ENCODE peak calls at places on chromosome 4, in ten cellular contexts. T is GM20000; P is NCI-H2029 treated with DMSO at 0.1 percent for 48 hours; X is posterior cingulate gyrus; O is brain microvascular endothelial cell; F is activated T-helper 1 cell treated with anti-CD3 and anti-CD28 coated beads, Interleukin-12 subunit alpha, Interleukin-12 subunit beta, Interleukin-2, Interleukin-4 antibody, amounts not matched to agents 30 ng/mL and 10 ng/mL and 1 ng/mL, durations not matched to agents 14 hours and 24 hours and 36 hours; W is T-helper 9 cell; V is cerebellar cortex; U is ELF-1; Q is activated naive CD4-positive, alpha-beta T cell treated with anti-CD3 and anti-CD28 coated beads, Interleukin-2, amount 50 U/mL, for 16 hours. Y is an unnamed sample.

GRCh38 chr4:188578657-188579056 is 439.4 kb downstream of the TRIML1 start:
- DNase-seq in T (no peak), P (no peak), X (no peak), O (no peak), F (no peak), W (no peak), V (no peak), U (no peak), Q (no peak), Y (no peak)

GRCh38 chr4:8165374-8165896 is 6.8 kb upstream of the ABLIM2 start:
- DNase-seq in T (no peak), P (no peak), X (no peak), O (no peak), F (no peak), W (no peak), V (no peak), U (no peak), Q (no peak), Y (no peak)

GRCh38 chr4:40337081-40337480 is 1.9 kb downstream of the CHRNA9 start:
- DNase-seq in T (no peak), P (peak), X (no peak), O (no peak), F (no peak), W (no peak), V (no peak), U (no peak), Q (no peak), Y (no peak)

GRCh38 chr4:129929052-129929451 is 833.1 kb downstream of the C4orf33 start:
- DNase-seq in T (no peak), P (no peak), X (no peak), O (no peak), F (no peak), W (no peak), V (no peak), U (no peak), Q (no peak), Y (peak)

GRCh38 chr4:8228319-8229250 is 29.5 kb downstream of the SH3TC1 start:
- DNase-seq in T (peak), P (peak), X (peak), O (peak), F (peak), W (peak), V (peak), U (no peak), Q (peak), Y (peak)

GRCh38 chr4:114519368-114519767 is 79.2 kb upstream of the UGT8 start:
- DNase-seq in T (no peak), P (no peak), X (no peak), O (no peak), F (no peak), W (no peak), V (no peak), U (no peak), Q (no peak), Y (no peak)

GRCh38 chr4:1243451-1244080 is 5.4 kb downstream of the CTBP1 start:
- DNase-seq in T (peak), P (no peak), X (peak), O (no peak), F (no peak), W (no peak), V (no peak), U (no peak), Q (no peak), Y (no peak)

GRCh38 chr4:17492058-17492741 is 19.7 kb downstream of the QDPR start:
- DNase-seq in T (no peak), P (peak), X (no peak), O (no peak), F (no peak), W (no peak), V (no peak), U (no peak), Q (no peak), Y (no peak)

GRCh38 chr4:128310266-128310697 is 22.7 kb upstream of the PGRMC2 start:
- DNase-seq in T (no peak), P (peak), X (no peak), O (no peak), F (no peak), W (no peak), V (no peak), U (peak), Q (no peak), Y (peak)

GRCh38 chr4:71188197-71188625 is 150.6 kb upstream of the SLC4A4 start:
- DNase-seq in T (no peak), P (no peak), X (no peak), O (no peak), F (no peak), W (no peak), V (peak), U (peak), Q (no peak), Y (peak)

GRCh38 chr4:85114526-85114925 is 148.0 kb upstream of the WDFY3 start:
- DNase-seq in T (no peak), P (no peak), X (no peak), O (no peak), F (no peak), W (no peak), V (no peak), U (no peak), Q (no peak), Y (no peak)

GRCh38 chr4:57037982-57038604 is 59.4 kb downstream of the POLR2B start:
- DNase-seq in T (peak), P (peak), X (peak), O (no peak), F (no peak), W (no peak), V (peak), U (peak), Q (no peak), Y (peak)

GRCh38 chr4:153764611-153765368 is 5.0 kb upstream of the RNF175 start:
- DNase-seq in T (no peak), P (no peak), X (no peak), O (no peak), F (no peak), W (no peak), V (no peak), U (no peak), Q (no peak), Y (no peak)

GRCh38 chr4:159290321-159291030 is 187.6 kb downstream of the RAPGEF2 start:
- DNase-seq in T (no peak), P (no peak), X (no peak), O (peak), F (no peak), W (no peak), V (no peak), U (no peak), Q (no peak), Y (no peak)

GRCh38 chr4:182297659-182298058 is 54.5 kb downstream of the TENM3 start:
- DNase-seq in T (no peak), P (no peak), X (no peak), O (peak), F (no peak), W (no peak), V (no peak), U (peak), Q (no peak), Y (no peak)

GRCh38 chr4:16289872-16290554 is 63.7 kb upstream of the TAPT1 start:
- DNase-seq in T (peak), P (peak), X (no peak), O (peak), F (no peak), W (no peak), V (peak), U (no peak), Q (no peak), Y (no peak)

GRCh38 chr4:6761540-6762243 is 20.8 kb upstream of the KIAA0232 start:
- DNase-seq in T (no peak), P (no peak), X (peak), O (no peak), F (no peak), W (no peak), V (no peak), U (no peak), Q (no peak), Y (no peak)

GRCh38 chr4:73613130-73613529 is 7.1 kb downstream of the RASSF6 start:
- DNase-seq in T (no peak), P (no peak), X (no peak), O (no peak), F (no peak), W (no peak), V (no peak), U (no peak), Q (no peak), Y (no peak)

GRCh38 chr4:163196904-163197505 is 30.3 kb upstream of the NAF1 start:
- DNase-seq in T (no peak), P (no peak), X (no peak), O (no peak), F (no peak), W (no peak), V (no peak), U (no peak), Q (no peak), Y (no peak)

GRCh38 chr4:19592391-19592790 is 659.3 kb upstream of the SLIT2 start:
- DNase-seq in T (no peak), P (no peak), X (no peak), O (no peak), F (no peak), W (no peak), V (no peak), U (no peak), Q (no peak), Y (no peak)

GRCh38 chr4:87414806-87415205 is 7.6 kb upstream of the NUDT9 start:
- DNase-seq in T (no peak), P (no peak), X (no peak), O (no peak), F (no peak), W (no peak), V (no peak), U (no peak), Q (no peak), Y (no peak)

GRCh38 chr4:70927502-70928139 is 25.5 kb downstream of the MOB1B start:
- DNase-seq in T (no peak), P (peak), X (no peak), O (no peak), F (peak), W (no peak), V (no peak), U (no peak), Q (no peak), Y (no peak)

Y was measured in SHP77 treated with DMSO at 0.1 percent for 48 hours.